ENCODE peak calls at places on chromosomes 6 and 20, in seven cellular contexts. G is GM23248, P is Karpas-422, I is tibial nerve, R is A549, U is psoas muscle, B is OCI-LY7. Y is an unnamed sample. For H3K4me1, the result is how much of the 10 kb centered on the place peaks cover.

GRCh38 chr20:20195011-20195705 is 142.8 kb downstream of the CFAP61 start:
- DNase-seq in G (no peak), P (peak), I (no peak), R (no peak), U (no peak), B (no peak), Y (no peak)

GRCh38 chr6:75893058-75893775 is 144.2 kb downstream of the MYO6 start:
- DNase-seq in G (peak), P (peak), I (no peak), R (peak), U (no peak), B (peak), Y (no peak)

GRCh38 chr6:170368544-170368943 is 62.0 kb downstream of the FAM120B start:
- DNase-seq in G (no peak), P (no peak), I (no peak), R (no peak), U (no peak), B (no peak), Y (no peak)

GRCh38 chr6:39821014-39821738 is 29.0 kb downstream of the DAAM2 start:
- DNase-seq in G (peak), P (no peak), I (no peak), R (no peak), U (no peak), B (no peak), Y (no peak)

GRCh38 chr6:157313531-157314467 is 9.5 kb downstream of the TMEM242 start:
- DNase-seq in G (no peak), P (no peak), I (no peak), R (no peak), U (no peak), B (no peak), Y (no peak)

GRCh38 chr6:41040101-41040910 is 1.3 kb upstream of the UNC5CL start:
- DNase-seq in G (peak), P (no peak), I (no peak), R (peak), U (no peak), B (no peak), Y (no peak)

GRCh38 chr6:149963462-149964242 is at the start of gene ULBP1:
- DNase-seq in G (peak), P (peak), I (peak), R (peak), U (peak), B (peak), Y (peak)

GRCh38 chr6:136831873-136832562 is 9.6 kb downstream of the PEX7 start:
- DNase-seq in G (no peak), P (peak), I (no peak), R (no peak), U (no peak), B (peak), Y (no peak)

GRCh38 chr20:56342783-56343182 is 16.0 kb upstream of the FAM210B start:
- DNase-seq in G (no peak), P (peak), I (no peak), R (no peak), U (no peak), B (no peak), Y (no peak)

GRCh38 chr20:63052571-63053429 is 46.0 kb upstream of the BHLHE23 start:
- DNase-seq in G (peak), P (no peak), I (no peak), R (no peak), U (peak), B (no peak), Y (no peak)

GRCh38 chr6:81636930-81637568 is 115.4 kb downstream of the TENT5A start:
- DNase-seq in G (peak), P (no peak), I (no peak), R (no peak), U (no peak), B (no peak), Y (no peak)

GRCh38 chr20:43583982-43584432 is 6.7 kb upstream of the IFT52 start:
- DNase-seq in G (peak), P (no peak), I (peak), R (no peak), U (no peak), B (no peak), Y (peak)

GRCh38 chr20:63673951-63674350 is 15.8 kb downstream of the RTEL1 start:
- DNase-seq in G (no peak), P (no peak), I (no peak), R (no peak), U (no peak), B (no peak), Y (no peak)

GRCh38 chr6:90434096-90434495 is 137.5 kb upstream of the BACH2 start:
- DNase-seq in G (no peak), P (no peak), I (no peak), R (peak), U (no peak), B (no peak), Y (no peak)

DNA sequence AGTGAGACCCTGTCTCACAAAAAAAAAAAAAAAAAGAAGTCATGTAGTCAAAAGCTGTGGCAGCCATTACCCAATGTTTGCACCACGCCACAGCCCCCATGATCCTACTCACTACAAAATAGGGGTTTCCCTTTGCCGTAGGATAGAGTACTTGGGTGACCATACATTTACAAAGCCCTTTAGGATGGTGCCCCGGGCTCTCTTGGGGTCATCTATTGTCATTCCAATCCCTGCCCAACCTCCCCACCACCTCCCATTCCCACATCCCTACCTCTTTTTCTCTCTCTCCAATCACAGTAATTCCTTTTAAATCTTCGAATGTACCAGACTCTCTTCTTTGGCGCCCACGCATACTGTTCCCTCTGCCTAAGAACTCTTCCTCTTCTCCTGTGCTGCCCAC is 74.6 kb downstream of the KIAA0319 start:
- DNase-seq in G (no peak), P (no peak), I (no peak), R (no peak), U (no peak), B (no peak), Y (no peak)
- H3K4me3 ChIP-seq in G (no peak), P (no peak), I (no peak), R (no peak), U (no peak), B (no peak), Y (no peak)

DNA sequence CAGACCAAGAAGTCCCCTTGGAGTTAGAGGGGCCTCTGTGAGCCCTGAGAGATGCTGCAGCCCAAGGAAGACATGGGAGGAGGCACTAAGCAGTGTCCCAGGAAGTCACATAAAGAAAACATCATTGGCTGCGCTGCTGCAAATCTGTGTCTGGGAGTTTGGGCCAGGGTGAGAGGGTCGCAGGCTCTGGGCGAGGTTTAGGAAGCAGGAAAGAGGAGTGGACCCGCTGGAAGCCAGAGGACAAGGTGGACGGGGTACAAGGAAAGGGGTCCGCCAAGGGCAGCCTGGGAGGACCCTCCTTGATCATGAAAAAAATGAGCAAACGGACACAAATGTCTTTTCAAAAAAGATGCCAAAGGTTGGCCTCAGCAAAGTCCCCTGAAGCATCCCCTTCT is 15.5 kb upstream of the SERPINB1 start:
- DNase-seq in G (no peak), P (no peak), I (no peak), R (no peak), U (no peak), B (no peak), Y (no peak)
- H3K4me1 ChIP-seq in G (under half), P (half or more), I (under half), R (under half), U (under half), B (half or more), Y (under half)

GRCh38 chr20:31593221-31594001 is 11.7 kb upstream of the ID1 start:
- DNase-seq in G (peak), P (no peak), I (no peak), R (peak), U (no peak), B (no peak), Y (no peak)

GRCh38 chr20:31590717-31591225 is 14.3 kb upstream of the ID1 start:
- DNase-seq in G (no peak), P (no peak), I (no peak), R (no peak), U (no peak), B (no peak), Y (no peak)

DNA sequence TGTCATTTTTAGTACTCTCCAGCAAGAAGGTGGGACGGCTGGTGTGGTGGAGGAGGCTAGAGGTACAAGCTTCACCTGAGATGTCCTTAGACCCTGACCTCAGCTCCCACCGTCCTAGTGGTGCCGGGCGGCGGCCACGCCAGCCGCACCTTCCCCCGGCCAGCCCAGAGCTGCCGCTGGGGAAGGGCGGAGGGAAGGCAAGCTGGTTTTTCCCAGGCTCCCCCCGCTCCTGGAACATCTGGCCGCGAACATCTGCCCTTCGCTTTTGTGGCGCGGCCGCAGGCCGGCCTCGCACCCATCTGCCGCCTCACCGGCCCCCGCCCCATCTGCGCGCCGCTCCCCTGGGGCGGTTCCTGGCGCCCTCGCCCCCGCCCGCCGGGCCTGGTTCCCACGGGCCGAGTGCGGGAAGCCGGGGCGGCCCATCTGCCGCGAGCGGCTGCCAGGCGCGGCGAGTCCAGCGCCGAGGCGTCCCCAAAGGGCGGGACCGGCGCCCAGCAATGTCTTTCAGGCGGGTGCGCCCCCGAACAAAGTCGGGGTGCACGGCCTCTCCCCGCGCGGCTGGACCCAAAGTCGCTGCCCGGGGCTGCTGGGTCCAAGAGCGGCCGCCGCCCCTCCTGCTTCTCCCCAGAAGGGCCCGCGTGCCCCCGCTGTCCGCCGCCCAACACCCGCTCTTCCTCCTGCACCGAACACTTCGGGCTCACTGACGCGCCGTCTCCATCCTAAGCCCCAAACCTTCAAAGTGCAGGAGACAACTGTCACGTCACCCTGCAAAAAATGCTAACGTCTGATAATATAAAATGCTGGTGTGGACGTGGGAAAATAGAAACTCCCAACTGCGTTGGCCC is 17.3 kb upstream of the ID1 start:
- DNase-seq in G (peak), P (no peak), I (no peak), R (no peak), U (peak), B (no peak), Y (no peak)
- H3K4me3 ChIP-seq in G (peak), P (no peak), I (peak), R (peak), U (peak), B (no peak), Y (peak)

GRCh38 chr6:117288083-117288715 is 22.8 kb downstream of the VGLL2 start:
- DNase-seq in G (no peak), P (no peak), I (no peak), R (no peak), U (no peak), B (no peak), Y (no peak)

DNA sequence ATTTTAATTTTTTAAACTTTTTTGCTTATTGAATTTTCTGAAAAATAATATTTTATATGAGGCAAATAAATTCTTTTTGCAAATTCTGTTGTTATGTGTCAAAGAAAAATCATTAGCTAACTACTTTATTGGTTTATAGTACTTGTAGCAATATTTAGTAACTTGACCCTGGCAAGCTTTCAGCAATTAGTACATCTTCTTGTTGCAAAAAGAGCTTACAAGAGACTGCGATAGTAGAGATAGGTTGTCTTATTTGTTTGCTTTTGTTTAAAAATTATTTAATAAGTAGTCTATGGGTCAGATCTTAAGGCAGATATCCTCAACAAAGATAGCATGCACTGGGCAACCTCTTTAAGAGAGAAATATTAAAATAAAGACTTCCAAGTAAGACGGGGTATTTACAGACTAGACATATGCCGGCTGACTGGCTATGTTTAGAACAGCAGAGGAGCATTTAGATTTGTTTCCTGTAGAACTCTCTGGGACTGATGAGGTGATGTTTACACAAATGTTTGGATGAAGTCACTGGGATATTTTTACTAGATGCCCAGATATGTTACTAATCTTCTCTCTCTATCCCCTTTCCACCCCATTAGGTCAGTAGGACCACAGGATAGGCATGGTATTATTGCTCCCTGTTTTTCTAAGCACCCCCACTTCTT is 24.9 kb downstream of the VGLL2 start:
- DNase-seq in G (no peak), P (no peak), I (no peak), R (no peak), U (no peak), B (no peak), Y (no peak)
- H3K4me1 ChIP-seq in G (under half), P (under half), I (under half), R (under half), U (under half), B (under half), Y (under half)

Y was measured in ascending aorta.